ENCODE peak calls at places on chromosomes 7 and 10, in six cellular contexts. One of them, this sample, is unnamed.
A peak's percentile ranks its signal among the peaks of the same experiment; 100 is the strongest.

GRCh38 chr7:94303736-94304135 is 91.0 kb upstream of the COL1A2 start:
- DNase-seq in NCI-H446: no peak
- DNase-seq in CD4-positive, alpha-beta memory T cell: no peak
- DNase-seq in uterus: peak; percentile 54
- DNase-seq in putamen: no peak
- DNase-seq in cardiac fibroblast: peak; percentile 88
- DNase-seq in this sample: peak; percentile 68

GRCh38 chr10:49756641-49757040 is 5.5 kb downstream of the OGDHL start:
- DNase-seq in putamen: no peak
- DNase-seq in CD4-positive, alpha-beta memory T cell: no peak
- DNase-seq in NCI-H446: no peak
- DNase-seq in uterus: no peak
- DNase-seq in cardiac fibroblast: no peak
- DNase-seq in this sample: no peak

GRCh38 chr10:22988581-22989360 is 60.9 kb downstream of the ARMC3 start:
- DNase-seq in uterus: peak; percentile 39
- DNase-seq in putamen: peak; percentile 83
- DNase-seq in cardiac fibroblast: peak; percentile 71
- DNase-seq in NCI-H446: peak; percentile 77
- DNase-seq in CD4-positive, alpha-beta memory T cell: peak; percentile 71
- DNase-seq in this sample: peak; percentile 35

GRCh38 chr7:96111405-96111804 is 210.5 kb downstream of the SLC25A13 start:
- DNase-seq in NCI-H446: no peak
- DNase-seq in cardiac fibroblast: no peak
- DNase-seq in putamen: no peak
- DNase-seq in CD4-positive, alpha-beta memory T cell: no peak
- DNase-seq in uterus: no peak
- DNase-seq in this sample: no peak

GRCh38 chr10:91909178-91909677 is at the start of gene FGFBP3:
- DNase-seq in putamen: peak; percentile 19
- DNase-seq in CD4-positive, alpha-beta memory T cell: peak; percentile 44
- DNase-seq in NCI-H446: peak; percentile 70
- DNase-seq in uterus: no peak
- DNase-seq in cardiac fibroblast: peak; percentile 44
- DNase-seq in this sample: no peak

GRCh38 chr7:141339603-141340002 is 211.6 kb upstream of the AGK start:
- DNase-seq in CD4-positive, alpha-beta memory T cell: no peak
- DNase-seq in cardiac fibroblast: no peak
- DNase-seq in putamen: no peak
- DNase-seq in uterus: no peak
- DNase-seq in NCI-H446: no peak
- DNase-seq in this sample: no peak

GRCh38 chr10:95391570-95392249 is 100.9 kb upstream of the PDLIM1 start:
- DNase-seq in cardiac fibroblast: peak; percentile 63
- DNase-seq in putamen: no peak
- DNase-seq in uterus: no peak
- DNase-seq in NCI-H446: no peak
- DNase-seq in CD4-positive, alpha-beta memory T cell: no peak
- DNase-seq in this sample: peak; percentile 19

GRCh38 chr10:46239999-46240683 is 46.7 kb upstream of the ANTXRL start:
- DNase-seq in uterus: peak; percentile 4
- DNase-seq in putamen: no peak
- DNase-seq in CD4-positive, alpha-beta memory T cell: no peak
- DNase-seq in NCI-H446: no peak
- DNase-seq in cardiac fibroblast: no peak
- DNase-seq in this sample: no peak

GRCh38 chr7:85479918-85480658 is 293.2 kb upstream of the SEMA3D start:
- DNase-seq in CD4-positive, alpha-beta memory T cell: no peak
- DNase-seq in cardiac fibroblast: peak; percentile 67
- DNase-seq in putamen: no peak
- DNase-seq in uterus: no peak
- DNase-seq in NCI-H446: no peak
- DNase-seq in this sample: peak; percentile 70

GRCh38 chr7:40676220-40676619 is 541.4 kb downstream of the SUGCT start:
- DNase-seq in NCI-H446: no peak
- DNase-seq in CD4-positive, alpha-beta memory T cell: no peak
- DNase-seq in cardiac fibroblast: no peak
- DNase-seq in putamen: no peak
- DNase-seq in uterus: no peak
- DNase-seq in this sample: no peak

GRCh38 chr7:34354906-34355305 is 303.1 kb upstream of the NPSR1 start:
- DNase-seq in putamen: no peak
- DNase-seq in cardiac fibroblast: peak; percentile 21
- DNase-seq in NCI-H446: peak; percentile 36
- DNase-seq in CD4-positive, alpha-beta memory T cell: no peak
- DNase-seq in uterus: no peak
- DNase-seq in this sample: peak; percentile 57

GRCh38 chr10:97949462-97949861 is 81.0 kb downstream of the CRTAC1 start:
- DNase-seq in cardiac fibroblast: no peak
- DNase-seq in putamen: no peak
- DNase-seq in uterus: no peak
- DNase-seq in NCI-H446: no peak
- DNase-seq in CD4-positive, alpha-beta memory T cell: no peak
- DNase-seq in this sample: no peak

GRCh38 chr7:66036788-66037187 is 38.8 kb upstream of the ASL start:
- DNase-seq in putamen: no peak
- DNase-seq in NCI-H446: no peak
- DNase-seq in CD4-positive, alpha-beta memory T cell: no peak
- DNase-seq in cardiac fibroblast: no peak
- DNase-seq in uterus: no peak
- DNase-seq in this sample: no peak

GRCh38 chr7:41817386-41817785 is 114.5 kb upstream of the INHBA start:
- DNase-seq in CD4-positive, alpha-beta memory T cell: no peak
- DNase-seq in cardiac fibroblast: no peak
- DNase-seq in putamen: no peak
- DNase-seq in NCI-H446: no peak
- DNase-seq in uterus: no peak
- DNase-seq in this sample: peak; percentile 72

GRCh38 chr7:42925630-42926029 is 6.3 kb downstream of the PSMA2 start:
- DNase-seq in NCI-H446: no peak
- DNase-seq in CD4-positive, alpha-beta memory T cell: no peak
- DNase-seq in cardiac fibroblast: no peak
- DNase-seq in putamen: no peak
- DNase-seq in uterus: no peak
- DNase-seq in this sample: no peak

GRCh38 chr7:106588576-106589494 is 72.1 kb downstream of the CCDC71L start:
- DNase-seq in uterus: no peak
- DNase-seq in CD4-positive, alpha-beta memory T cell: no peak
- DNase-seq in cardiac fibroblast: no peak
- DNase-seq in NCI-H446: no peak
- DNase-seq in putamen: no peak
- DNase-seq in this sample: no peak

GRCh38 chr10:72738476-72738875 is 46.5 kb downstream of the MCU start:
- DNase-seq in CD4-positive, alpha-beta memory T cell: no peak
- DNase-seq in NCI-H446: no peak
- DNase-seq in uterus: no peak
- DNase-seq in putamen: no peak
- DNase-seq in cardiac fibroblast: peak; percentile 89
- DNase-seq in this sample: no peak

GRCh38 chr10:106508920-106509319 is 655.6 kb downstream of the SORCS1 start:
- DNase-seq in putamen: no peak
- DNase-seq in NCI-H446: no peak
- DNase-seq in uterus: no peak
- DNase-seq in CD4-positive, alpha-beta memory T cell: no peak
- DNase-seq in cardiac fibroblast: no peak
- DNase-seq in this sample: no peak